ENCODE peak calls at places on chromosomes 11 and 22, in eight cellular contexts. B is ascending aorta; L is cardiac muscle cell; T is fibroblast of lung; O is heart right ventricle; E is mammary epithelial cell; U is CD8-positive, alpha-beta memory T cell; K is tibial artery. V is an unnamed sample. For H3K4me1, the result is how much of the 10 kb centered on the place peaks cover.

GRCh38 chr22:23383491-23384450 is 196.3 kb downstream of the IGLL1 start:
- DNase-seq in B (peak), O (no peak), E (no peak), K (peak), L (peak), T (no peak), U (no peak), V (no peak)

GRCh38 chr11:76781861-76782500 is 1.2 kb upstream of the TSKU start:
- DNase-seq in O (no peak), U (no peak), K (no peak), B (no peak), L (no peak), E (peak), T (no peak), V (no peak)

GRCh38 chr11:104645276-104646018 is 252.8 kb downstream of the CASP12 start:
- DNase-seq in T (no peak), E (no peak), L (no peak), U (no peak), B (no peak), O (no peak), K (no peak), V (no peak)

GRCh38 chr11:122746611-122747305 is 91.2 kb downstream of the UBASH3B start:
- DNase-seq in T (no peak), K (no peak), E (no peak), B (no peak), L (no peak), O (no peak), U (no peak), V (no peak)

GRCh38 chr11:72648737-72649136 is 25.5 kb downstream of the PDE2A start:
- DNase-seq in E (no peak), T (no peak), K (no peak), U (no peak), B (no peak), O (no peak), L (no peak), V (no peak)

GRCh38 chr11:32858731-32859130 is 29.0 kb downstream of the PRRG4 start:
- DNase-seq in L (no peak), O (no peak), B (no peak), E (no peak), K (no peak), T (no peak), U (no peak), V (no peak)

GRCh38 chr11:130588471-130588870 is 140.0 kb downstream of the ADAMTS15 start:
- DNase-seq in B (no peak), L (no peak), U (no peak), O (no peak), E (peak), T (peak), K (no peak), V (no peak)

GRCh38 chr11:86440305-86440716 is 65.6 kb downstream of the CCDC81 start:
- DNase-seq in B (peak), E (no peak), L (no peak), K (peak), U (no peak), T (peak), O (peak), V (no peak)

GRCh38 chr11:1001682-1002081 is 34.8 kb downstream of the MUC6 start:
- DNase-seq in O (no peak), B (no peak), E (no peak), T (no peak), K (no peak), U (no peak), L (no peak), V (no peak)

GRCh38 chr22:21865041-21865440 is 2.4 kb downstream of the MAPK1 start:
- DNase-seq in T (peak), B (peak), E (peak), K (no peak), L (peak), O (no peak), U (no peak), V (no peak)

GRCh38 chr11:58739725-58740430 is 8.1 kb upstream of the GLYAT start:
- DNase-seq in T (peak), O (no peak), K (no peak), E (peak), L (no peak), B (no peak), U (no peak), V (no peak)

GRCh38 chr22:18091916-18092526 is 14.2 kb downstream of the PEX26 start:
- DNase-seq in K (no peak), B (peak), O (peak), L (peak), E (peak), U (peak), T (peak), V (peak)

GRCh38 chr11:35347921-35348331 is 71.4 kb downstream of the SLC1A2 start:
- DNase-seq in B (no peak), O (no peak), K (no peak), U (no peak), E (peak), T (peak), L (no peak), V (no peak)

GRCh38 chr22:26325641-26326040 is 103.4 kb upstream of the ASPHD2 start:
- DNase-seq in T (no peak), B (no peak), O (no peak), L (no peak), E (no peak), U (no peak), K (no peak), V (no peak)

GRCh38 chr11:37323843-37324242 is 725.8 kb upstream of the RAG2 start:
- DNase-seq in K (no peak), O (no peak), E (no peak), B (no peak), L (no peak), T (no peak), U (no peak), V (no peak)

GRCh38 chr22:41000941-41001721 is 50.0 kb downstream of the RBX1 start:
- DNase-seq in O (no peak), K (no peak), U (no peak), B (no peak), T (no peak), E (no peak), L (no peak), V (no peak)

GRCh38 chr11:104772806-104773241 is 125.4 kb downstream of the CASP12 start:
- DNase-seq in U (no peak), T (peak), B (no peak), E (peak), L (no peak), O (no peak), K (no peak), V (peak)

GRCh38 chr11:113603277-113604059 is 102.6 kb downstream of the TMPRSS5 start:
- DNase-seq in K (no peak), B (peak), L (no peak), T (peak), E (no peak), U (no peak), O (peak), V (no peak)

GRCh38 chr11:92765965-92766371 is 203.5 kb upstream of the MTNR1B start:
- DNase-seq in U (no peak), T (peak), B (no peak), K (no peak), L (no peak), E (no peak), O (peak), V (no peak)

GRCh38 chr11:67452141-67452952 is at the start of gene GPR152:
- DNase-seq in E (no peak), U (no peak), T (no peak), O (no peak), K (no peak), B (no peak), L (no peak), V (no peak)

GRCh38 chr11:36899796-36900195 is 301.8 kb upstream of the RAG2 start:
- DNase-seq in L (no peak), T (no peak), K (no peak), O (no peak), U (no peak), B (no peak), E (no peak), V (no peak)

GRCh38 chr11:35911616-35912165 is 32.2 kb upstream of the LDLRAD3 start:
- DNase-seq in O (no peak), B (no peak), K (no peak), L (no peak), E (no peak), T (no peak), U (no peak), V (no peak)

GRCh38 chr11:17462940-17463339 is 13.7 kb downstream of the ABCC8 start:
- DNase-seq in E (no peak), K (no peak), O (no peak), B (no peak), T (no peak), U (no peak), L (no peak), V (no peak)
- H3K4me1 ChIP-seq in E (under half), K (under half), O (under half), B (under half), T (under half), U (under half), L (under half), V (under half)

GRCh38 chr11:128653828-128654231 is 40.0 kb upstream of the FLI1 start:
- DNase-seq in B (peak), L (no peak), E (peak), U (no peak), O (peak), K (peak), T (peak), V (no peak)

GRCh38 chr11:128663824-128664223 is 30.0 kb upstream of the FLI1 start:
- DNase-seq in E (no peak), B (no peak), U (no peak), K (no peak), T (no peak), O (no peak), L (no peak), V (no peak)

GRCh38 chr11:128660957-128661356 is 32.9 kb upstream of the FLI1 start:
- DNase-seq in B (no peak), T (no peak), L (peak), U (no peak), K (no peak), O (no peak), E (no peak), V (no peak)

GRCh38 chr11:128662960-128663359 is 30.9 kb upstream of the FLI1 start:
- DNase-seq in O (no peak), E (no peak), K (no peak), B (no peak), L (no peak), T (no peak), U (no peak), V (no peak)

GRCh38 chr11:128658499-128658898 is 35.4 kb upstream of the FLI1 start:
- DNase-seq in U (no peak), T (no peak), B (no peak), L (no peak), O (no peak), E (no peak), K (no peak), V (no peak)
- H3K4me3 ChIP-seq in U (no peak), T (no peak), B (no peak), L (no peak), O (no peak), E (no peak), K (no peak), V (no peak)

DNA sequence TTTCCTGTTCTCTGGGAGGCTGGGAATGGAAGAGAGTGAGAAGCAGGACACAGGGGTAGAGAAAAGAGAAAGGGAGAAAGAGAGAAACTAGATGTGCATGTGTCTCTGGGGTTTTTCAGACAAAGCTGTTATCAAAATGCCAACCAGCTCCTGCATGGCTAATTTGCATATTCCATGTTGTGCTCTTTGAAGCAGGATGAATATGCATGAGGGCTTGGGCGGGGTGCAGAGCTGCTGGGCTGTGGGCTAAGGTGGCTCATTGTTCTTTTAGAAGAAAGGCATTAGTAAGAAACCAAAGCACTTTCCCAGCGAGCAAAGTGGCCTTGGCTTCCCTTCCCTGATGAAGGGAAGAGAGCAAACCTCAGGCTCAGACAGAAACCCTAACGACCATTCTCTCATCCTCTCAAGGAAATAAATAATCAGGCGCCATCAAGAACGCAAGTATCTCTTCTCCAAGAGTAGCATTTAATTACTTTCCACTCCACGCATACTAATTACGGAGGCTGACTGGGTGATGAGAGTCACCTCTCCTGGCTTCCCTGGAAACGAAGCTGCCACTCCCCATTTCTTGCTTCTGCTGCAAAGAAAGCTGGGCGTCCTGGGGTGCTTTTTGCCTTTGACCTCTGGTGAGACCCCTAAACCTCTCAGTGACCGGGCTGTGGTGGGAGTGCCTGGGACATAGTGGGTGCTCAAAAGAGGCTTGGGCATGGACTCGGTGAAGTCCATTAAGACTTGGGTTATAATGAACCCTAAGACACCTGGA is 54.2 kb downstream of the FEZ1 start:
- DNase-seq in U (no peak), E (no peak), K (peak), T (no peak), L (no peak), B (no peak), O (no peak), V (no peak)
- H3K27ac ChIP-seq in U (no peak), E (no peak), K (no peak), T (no peak), L (peak), B (no peak), O (no peak), V (no peak)

DNA sequence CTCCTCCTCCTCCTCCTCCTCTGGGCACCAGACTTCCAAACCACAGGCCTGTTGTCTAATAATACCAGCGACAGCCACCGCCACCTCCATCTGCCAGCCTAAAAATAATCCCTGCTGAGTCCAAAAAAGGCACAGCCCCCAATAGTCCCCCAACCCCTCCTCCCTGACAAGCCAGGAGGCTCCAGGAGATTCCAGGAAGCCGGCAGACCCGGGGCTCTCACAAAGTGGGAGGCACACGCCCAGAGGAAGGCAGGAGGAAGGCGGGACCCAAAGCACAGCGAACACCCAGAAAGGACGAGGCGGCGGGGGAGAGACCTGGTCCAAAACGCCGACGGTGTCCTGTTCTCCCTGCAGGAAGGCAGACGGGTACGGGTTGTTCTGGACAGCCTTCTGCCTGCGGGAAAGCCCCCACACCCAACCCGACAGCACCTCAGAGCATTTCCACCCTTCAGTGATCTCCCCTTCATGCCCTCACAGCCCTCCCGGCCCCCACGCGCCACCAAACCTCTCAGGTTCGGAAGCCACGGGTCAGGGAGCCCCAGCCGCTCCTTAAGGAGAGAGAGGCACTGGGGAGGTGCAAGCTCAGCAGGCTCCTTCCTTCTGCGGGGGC is 5.8 kb downstream of the IGSF9B start:
- DNase-seq in O (peak), K (peak), U (no peak), B (peak), E (no peak), T (no peak), L (peak), V (no peak)
- H3K4me1 ChIP-seq in O (half or more), K (half or more), U (half or more), B (half or more), E (under half), T (under half), L (under half), V (half or more)

DNA sequence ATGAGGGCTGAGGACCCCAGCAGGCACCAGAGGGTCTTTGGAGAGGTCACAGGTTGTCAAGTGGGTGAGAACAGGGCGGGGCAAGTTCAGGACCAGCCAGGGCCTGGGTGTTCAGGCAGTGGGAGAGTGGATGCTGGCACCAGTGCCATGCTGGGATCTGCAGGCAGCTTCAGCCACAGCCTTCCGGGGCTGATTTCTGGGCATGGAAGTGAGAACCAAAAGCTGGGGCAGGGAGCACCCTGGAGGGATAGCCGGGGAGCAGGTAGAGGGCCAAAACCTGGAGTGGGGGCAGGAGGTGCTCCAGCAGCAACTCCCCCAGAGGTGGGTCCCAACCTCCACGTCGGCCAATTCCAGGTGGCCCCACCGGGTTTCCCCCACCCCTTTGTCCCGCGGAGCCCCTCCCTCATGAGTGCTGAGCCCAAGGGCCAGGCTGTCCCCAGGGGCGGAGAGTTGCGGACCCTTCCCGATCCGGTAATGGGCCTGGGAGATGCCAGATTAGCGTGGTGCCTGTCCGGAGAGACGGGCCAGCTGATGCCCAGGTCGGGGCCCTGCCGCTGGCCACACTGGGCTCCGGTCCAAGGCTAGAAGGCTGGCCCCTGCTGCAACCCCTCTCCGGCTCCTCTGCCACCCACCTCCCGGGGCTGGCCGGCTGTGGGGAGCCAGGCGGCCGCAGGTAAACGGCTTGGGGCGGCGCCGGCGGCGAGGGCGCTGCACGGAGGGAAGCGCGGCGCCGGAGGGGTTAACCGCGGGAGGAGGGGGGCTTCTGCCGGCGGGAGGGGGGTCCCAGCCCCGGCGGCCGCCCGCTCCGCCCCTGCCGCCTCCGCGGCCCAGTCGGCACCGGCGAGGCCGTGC is at the start of gene KCNK4:
- DNase-seq in B (no peak), E (no peak), K (no peak), O (no peak), L (no peak), T (no peak), U (no peak), V (no peak)
- H3K4me3 ChIP-seq in B (peak), E (peak), K (peak), O (peak), L (peak), T (no peak), U (no peak), V (no peak)

DNA sequence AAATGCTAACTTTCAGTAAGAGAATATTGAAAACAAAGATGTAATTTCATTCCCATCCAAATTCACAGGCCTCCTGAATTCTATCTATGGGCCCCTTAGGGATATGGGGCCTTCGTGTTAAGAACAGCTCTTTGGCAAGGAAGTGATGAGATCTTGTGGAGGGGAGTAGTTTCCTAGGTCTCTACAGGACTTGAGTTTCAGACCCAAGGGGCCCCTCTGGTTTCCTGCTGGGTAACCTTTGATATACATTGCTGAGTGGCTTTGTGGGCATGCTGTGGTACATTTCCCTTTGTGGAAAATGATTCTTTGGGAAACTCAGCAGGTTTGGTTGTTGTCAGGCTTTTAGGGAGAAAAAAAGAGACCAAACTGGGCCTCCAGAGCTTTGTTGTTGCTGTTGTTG is 6.2 kb downstream of the STIM1 start:
- DNase-seq in O (no peak), E (no peak), U (no peak), L (no peak), T (no peak), K (no peak), B (no peak), V (no peak)
- H3K27ac ChIP-seq in O (no peak), E (no peak), U (no peak), L (no peak), T (no peak), K (no peak), B (no peak), V (no peak)

GRCh38 chr11:88169881-88170280 is 5.4 kb downstream of the RAB38 start:
- DNase-seq in U (no peak), L (no peak), T (no peak), K (no peak), O (no peak), E (peak), B (no peak), V (no peak)
- H3K4me1 ChIP-seq in U (under half), L (under half), T (under half), K (under half), O (under half), E (under half), B (under half), V (under half)

V was measured in CD4-positive, alpha-beta memory T cell.